ENCODE peak calls at places on chromosomes 2 and 18, in ten cellular contexts. Q, S, V, B, W, Z, D, M, K and A are unnamed samples.

GRCh38 chr2:210199186-210199765 is 26.0 kb downstream of the ACADL start:
- DNase-seq in B (no peak), S (no peak), Q (peak; percentile 49), D (peak; percentile 54), W (no peak), V (no peak), Z (peak; percentile 21), K (no peak), M (peak; percentile 48), A (peak; percentile 23)

GRCh38 chr2:109516445-109517117 is 97.2 kb downstream of the SEPTIN10 start:
- DNase-seq in Q (peak; percentile 50), S (no peak), K (no peak), M (peak; percentile 77), D (peak; percentile 65), V (peak; percentile 96), Z (no peak), W (no peak), B (no peak), A (no peak)

GRCh38 chr2:195612515-195613495 is 44.2 kb upstream of the SLC39A10 start:
- DNase-seq in S (no peak), B (no peak), K (no peak), M (peak; percentile 89), V (peak; percentile 88), Z (no peak), D (peak; percentile 93), W (no peak), Q (peak; percentile 75), A (no peak)

GRCh38 chr2:37917281-37918228 is 7.5 kb upstream of the RMDN2 start:
- DNase-seq in B (no peak), W (no peak), V (no peak), K (no peak), Q (peak; percentile 55), M (no peak), S (no peak), Z (no peak), D (no peak), A (no peak)

GRCh38 chr2:71045841-71046495 is 22.5 kb upstream of the NAGK start:
- DNase-seq in W (no peak), V (no peak), Q (no peak), D (no peak), Z (no peak), M (no peak), K (no peak), B (no peak), S (no peak), A (no peak)

GRCh38 chr18:36446059-36446458 is 148.5 kb downstream of the FHOD3 start:
- DNase-seq in M (peak; percentile 20), K (no peak), D (peak; percentile 50), W (no peak), V (no peak), B (no peak), S (no peak), Q (peak; percentile 39), Z (no peak), A (no peak)

GRCh38 chr18:57210711-57211411 is 64.0 kb downstream of the BOD1L2 start:
- DNase-seq in D (peak; percentile 76), S (no peak), M (peak; percentile 6), Z (no peak), V (no peak), W (no peak), Q (no peak), K (no peak), B (no peak), A (no peak)

GRCh38 chr2:130391872-130392670 is 36.2 kb downstream of the PTPN18 start:
- DNase-seq in S (no peak), B (no peak), M (peak; percentile 54), V (peak; percentile 48), D (no peak), K (no peak), W (no peak), Q (peak; percentile 75), Z (no peak), A (no peak)

GRCh38 chr18:67010916-67011315 is 407.0 kb upstream of the CDH19 start:
- DNase-seq in Q (peak; percentile 11), Z (no peak), B (no peak), S (no peak), M (peak; percentile 15), D (peak; percentile 66), V (no peak), W (no peak), K (no peak), A (no peak)

GRCh38 chr18:12656671-12657047 is 1.2 kb downstream of the SPIRE1 start:
- DNase-seq in Q (peak; percentile 72), M (no peak), V (no peak), D (no peak), B (no peak), S (no peak), W (no peak), Z (no peak), K (no peak), A (no peak)

GRCh38 chr18:76448262-76449109 is 46.6 kb downstream of the ZNF516 start:
- DNase-seq in M (no peak), Z (no peak), V (no peak), Q (peak; percentile 35), K (no peak), W (no peak), S (no peak), B (peak; percentile 6), D (no peak), A (no peak)

GRCh38 chr2:128309341-128310093 is 9.2 kb downstream of the HS6ST1 start:
- DNase-seq in V (peak; percentile 49), M (no peak), Q (no peak), K (no peak), W (peak; percentile 1), Z (no peak), D (peak; percentile 25), B (no peak), S (no peak), A (no peak)